ENCODE peak calls at places on chromosomes 4 and X, in ten cellular contexts. A is foreskin fibroblast; M is AG10803; Y is endothelial cell of umbilical vein; F is epithelial cell of esophagus; E is CD8-positive, alpha-beta T cell; W is NCI-H1048; P is nephron progenitor cell; R is T-cell; N is iPS DF 19.7. T is an unnamed sample.

GRCh38 chr4:136680271-136680670 is 852.0 kb downstream of the PCDH18 start:
- DNase-seq in A (no peak), E (no peak), P (no peak), Y (no peak), N (no peak), F (peak; percentile 75), R (no peak), W (no peak), M (no peak), T (no peak)

GRCh38 chrX:129738466-129739308 is at the start of gene XPNPEP2:
- DNase-seq in M (peak; percentile 67), E (no peak), W (no peak), A (peak; percentile 42), N (no peak), Y (no peak), F (no peak), P (no peak), R (no peak), T (no peak)

GRCh38 chr4:7828926-7829325 is 110.7 kb downstream of the AFAP1 start:
- DNase-seq in R (peak; percentile 4), A (peak; percentile 64), M (peak; percentile 76), E (no peak), Y (peak; percentile 57), P (no peak), W (no peak), N (no peak), F (peak; percentile 43), T (no peak)

GRCh38 chr4:8325284-8325973 is 55.9 kb downstream of the HTRA3 start:
- DNase-seq in W (no peak), N (no peak), A (no peak), Y (no peak), P (no peak), M (no peak), E (no peak), R (no peak), F (no peak), T (no peak)

GRCh38 chr4:186651624-186652023 is 72.0 kb downstream of the FAT1 start:
- DNase-seq in A (no peak), M (no peak), W (peak; percentile 52), P (no peak), Y (peak; percentile 37), F (peak; percentile 52), E (no peak), R (no peak), N (no peak), T (no peak)

GRCh38 chr4:24686866-24687672 is 102.7 kb upstream of the DHX15 start:
- DNase-seq in A (peak; percentile 2), R (no peak), Y (peak; percentile 11), M (peak; percentile 8), F (peak; percentile 78), E (no peak), P (peak; percentile 55), W (no peak), N (no peak), T (no peak)

GRCh38 chr4:186852964-186853391 is 129.3 kb upstream of the FAT1 start:
- DNase-seq in W (no peak), M (no peak), Y (no peak), E (no peak), P (no peak), N (no peak), F (no peak), A (no peak), R (no peak), T (no peak)

GRCh38 chr4:186676531-186677158 is 47.0 kb downstream of the FAT1 start:
- DNase-seq in E (no peak), P (no peak), A (peak; percentile 73), R (no peak), F (peak; percentile 83), Y (no peak), W (no peak), M (peak; percentile 89), N (no peak), T (no peak)

GRCh38 chr4:145279122-145279960 is 99.0 kb upstream of the OTUD4 start:
- DNase-seq in N (no peak), A (peak; percentile 70), W (no peak), P (no peak), F (peak; percentile 94), R (no peak), M (peak; percentile 89), Y (peak; percentile 84), E (no peak), T (peak; percentile 34)

GRCh38 chrX:129540068-129540653 is at the start of gene OCRL:
- DNase-seq in W (peak; percentile 5), P (peak; percentile 88), N (no peak), Y (peak; percentile 66), E (peak; percentile 42), R (peak; percentile 16), F (peak; percentile 66), A (peak; percentile 47), M (peak; percentile 54), T (peak; percentile 46)

GRCh38 chr4:6957994-6958393 is 48.4 kb downstream of the TBC1D14 start:
- DNase-seq in E (no peak), N (no peak), W (no peak), P (no peak), F (no peak), M (no peak), R (no peak), Y (no peak), A (no peak), T (no peak)

GRCh38 chr4:2250003-2250763 is 8.3 kb upstream of the HAUS3 start:
- DNase-seq in W (no peak), F (no peak), R (no peak), M (no peak), Y (no peak), A (no peak), P (no peak), N (no peak), E (no peak), T (no peak)

GRCh38 chrX:154351183-154352011 is 23.0 kb downstream of the FLNA start:
- DNase-seq in F (no peak), N (no peak), E (peak; percentile 59), W (no peak), Y (no peak), P (no peak), R (peak; percentile 52), A (no peak), M (no peak), T (no peak)

GRCh38 chr4:126794363-126794762 is 838.4 kb upstream of the INTU start:
- DNase-seq in M (peak; percentile 38), E (no peak), F (peak; percentile 85), N (no peak), A (peak; percentile 42), Y (no peak), W (no peak), R (no peak), P (no peak), T (no peak)

GRCh38 chr4:76606662-76607265 is 171.7 kb downstream of the SHROOM3 start:
- DNase-seq in M (no peak), A (no peak), E (no peak), Y (no peak), N (no peak), F (peak; percentile 26), W (no peak), R (no peak), P (no peak), T (no peak)

GRCh38 chrX:80765226-80765625 is 44.5 kb downstream of the BRWD3 start:
- DNase-seq in M (peak; percentile 86), W (no peak), Y (no peak), R (no peak), N (no peak), A (peak; percentile 52), E (no peak), P (no peak), F (peak; percentile 63), T (no peak)

GRCh38 chr4:161714022-161714751 is 449.6 kb downstream of the FSTL5 start:
- DNase-seq in A (peak; percentile 84), Y (peak; percentile 85), W (no peak), P (no peak), F (peak; percentile 96), R (no peak), N (no peak), M (peak; percentile 71), E (no peak), T (peak; percentile 21)

GRCh38 chrX:151870603-151871002 is 42.1 kb upstream of the MAGEA4 start:
- DNase-seq in M (peak; percentile 76), A (peak; percentile 69), F (peak; percentile 52), E (no peak), N (no peak), R (no peak), P (no peak), W (no peak), Y (peak; percentile 90), T (no peak)

GRCh38 chrX:143664302-143664701 is 28.4 kb upstream of the SLITRK4 start:
- DNase-seq in A (no peak), E (no peak), R (no peak), Y (no peak), M (peak; percentile 9), P (no peak), W (no peak), N (no peak), F (peak; percentile 5), T (no peak)

GRCh38 chrX:96564595-96564994 is 120.0 kb upstream of the DIAPH2 start:
- DNase-seq in N (no peak), W (no peak), F (no peak), M (peak; percentile 14), Y (no peak), E (no peak), A (no peak), R (no peak), P (no peak), T (no peak)

GRCh38 chr4:4720671-4721070 is 138.8 kb upstream of the MSX1 start:
- DNase-seq in R (no peak), A (no peak), N (no peak), E (no peak), P (no peak), Y (no peak), F (no peak), W (no peak), M (no peak), T (no peak)

GRCh38 chr4:16226816-16227461 is 668 bp upstream of the TAPT1 start:
- DNase-seq in E (peak; percentile 29), A (no peak), F (peak; percentile 47), W (no peak), M (peak; percentile 23), N (no peak), Y (peak; percentile 49), P (peak; percentile 69), R (peak; percentile 14), T (no peak)

GRCh38 chrX:6758234-6758633 is 223.3 kb upstream of the VCX3A start:
- DNase-seq in Y (no peak), P (no peak), N (no peak), E (no peak), F (no peak), W (no peak), A (no peak), R (no peak), M (no peak), T (no peak)

GRCh38 chr4:70721747-70722146 is at the start of gene RUFY3:
- DNase-seq in F (no peak), N (no peak), E (no peak), M (peak; percentile 95), W (no peak), R (no peak), Y (no peak), A (peak; percentile 92), P (no peak), T (peak; percentile 4)

GRCh38 chr4:118351851-118352827 is 664 bp downstream of the PRSS12 start:
- DNase-seq in W (no peak), Y (no peak), F (peak; percentile 56), M (no peak), R (peak; percentile 1), N (no peak), E (peak; percentile 21), A (peak; percentile 70), P (peak; percentile 56), T (no peak)

GRCh38 chr4:158945529-158946108 is 157.3 kb upstream of the RAPGEF2 start:
- DNase-seq in W (no peak), Y (no peak), A (no peak), M (no peak), P (no peak), N (no peak), R (no peak), F (no peak), E (no peak), T (no peak)

GRCh38 chr4:7514789-7515188 is 80.1 kb upstream of the PSAPL1 start:
- DNase-seq in F (no peak), A (no peak), R (no peak), E (no peak), M (no peak), Y (no peak), N (no peak), P (no peak), W (no peak), T (no peak)

GRCh38 chr4:79604152-79604551 is 196.1 kb upstream of the GK2 start:
- DNase-seq in R (no peak), E (no peak), A (no peak), M (no peak), W (no peak), N (no peak), F (no peak), P (no peak), Y (no peak), T (no peak)